ENCODE peak calls at places on chromosomes 1 and 21, in four cellular contexts. F is thoracic aorta; A is stimulated activated CD4-positive, alpha-beta T cell treated with anti-CD3 and anti-CD28 coated beads, TNF-alpha, amount 100 ng/mL, for 4 hours; O is T-helper 17 cell. U is an unnamed sample.

GRCh38 chr1:22662318-22662717 is 9.3 kb downstream of the C1QB start:
- DNase-seq in F (no peak), A (no peak), O (no peak), U (peak)

GRCh38 chr1:101081496-101082282 is 56.1 kb upstream of the DPH5 start:
- DNase-seq in A (no peak), O (no peak), F (no peak), U (no peak)

GRCh38 chr1:233293556-233294446 is 1.7 kb downstream of the PCNX2 start:
- DNase-seq in F (no peak), O (no peak), A (no peak), U (no peak)

GRCh38 chr1:171113377-171113776 is 22.7 kb downstream of the FMO3 start:
- DNase-seq in O (no peak), F (no peak), A (no peak), U (no peak)

GRCh38 chr1:219294251-219294650 is 120.6 kb downstream of the LYPLAL1 start:
- DNase-seq in O (no peak), F (no peak), A (no peak), U (no peak)

GRCh38 chr1:225329041-225329440 is 98.8 kb downstream of the LBR start:
- DNase-seq in O (no peak), A (no peak), F (no peak), U (no peak)

GRCh38 chr21:16768096-16768495 is 744.7 kb upstream of the CXADR start:
- DNase-seq in A (no peak), F (no peak), O (no peak), U (no peak)

GRCh38 chr1:117147856-117148588 is 26.5 kb upstream of the TRIM45 start:
- DNase-seq in O (no peak), F (no peak), A (no peak), U (no peak)

GRCh38 chr1:9317591-9318331 is 25.1 kb downstream of the SPSB1 start:
- DNase-seq in O (no peak), A (no peak), F (no peak), U (no peak)

GRCh38 chr1:33971913-33972312 is 108.0 kb downstream of the HMGB4 start:
- DNase-seq in F (no peak), A (no peak), O (no peak), U (no peak)

GRCh38 chr1:224897501-224897900 is 32.0 kb upstream of the DNAH14 start:
- DNase-seq in A (no peak), F (no peak), O (no peak), U (no peak)

GRCh38 chr1:34057347-34057746 is 107.7 kb downstream of the CSMD2 start:
- DNase-seq in O (no peak), A (no peak), F (no peak), U (peak)

GRCh38 chr1:1281533-1282321 is 1.5 kb downstream of the SCNN1D start:
- DNase-seq in F (no peak), O (no peak), A (no peak), U (no peak)

GRCh38 chr1:115189814-115190541 is 100.7 kb upstream of the TSPAN2 start:
- DNase-seq in A (no peak), O (no peak), F (no peak), U (no peak)

U was measured in endodermal cell.